ENCODE peak calls at places on chromosomes 13 and 19, in six cellular contexts. A, U, P, N, R and E are unnamed samples. For H3K4me1, the result is how much of the 10 kb centered on the place peaks cover.

GRCh38 chr13:112907916-112908315 is 61.1 kb upstream of the MCF2L start:
- DNase-seq in A (no peak), U (no peak), P (no peak), N (no peak), R (no peak), E (no peak)

GRCh38 chr19:11142528-11143171 is 12.9 kb downstream of the SPC24 start:
- DNase-seq in A (peak), U (peak), P (peak), N (peak), R (peak), E (peak)

GRCh38 chr13:75271851-75272250 is 210.1 kb downstream of the TBC1D4 start:
- DNase-seq in A (no peak), U (no peak), P (no peak), N (no peak), R (no peak), E (no peak)

GRCh38 chr13:68056816-68057710 is 826.9 kb upstream of the PCDH9 start:
- DNase-seq in A (no peak), U (no peak), P (no peak), N (no peak), R (no peak), E (peak)

GRCh38 chr19:49988433-49988832 is 27.5 kb upstream of the SIGLEC11 start:
- DNase-seq in A (no peak), U (no peak), P (no peak), N (no peak), R (no peak), E (peak)

GRCh38 chr13:56773148-56773547 is 367.6 kb upstream of the PRR20A start:
- DNase-seq in A (no peak), U (no peak), P (no peak), N (no peak), R (no peak), E (no peak)

GRCh38 chr19:3672993-3673392 is 27.3 kb downstream of the PIP5K1C start:
- DNase-seq in A (no peak), U (no peak), P (no peak), N (no peak), R (no peak), E (no peak)

GRCh38 chr19:3161453-3161852 is 17.1 kb upstream of the S1PR4 start:
- DNase-seq in A (no peak), U (no peak), P (no peak), N (no peak), R (no peak), E (no peak)

GRCh38 chr19:7831452-7831851 is 1.4 kb downstream of the EVI5L start:
- DNase-seq in A (no peak), U (peak), P (peak), N (no peak), R (no peak), E (no peak)

GRCh38 chr13:46386996-46387851 is at the start of gene RUBCNL:
- DNase-seq in A (peak), U (no peak), P (peak), N (peak), R (peak), E (peak)

GRCh38 chr13:48318714-48319457 is 15.3 kb downstream of the RB1 start:
- DNase-seq in A (peak), U (peak), P (no peak), N (no peak), R (peak), E (no peak)

GRCh38 chr19:51729781-51730180 is 6.0 kb upstream of the HAS1 start:
- DNase-seq in A (no peak), U (no peak), P (no peak), N (no peak), R (no peak), E (no peak)

GRCh38 chr19:8663920-8664670 is 33.7 kb downstream of the NFILZ start:
- DNase-seq in A (no peak), U (no peak), P (no peak), N (no peak), R (no peak), E (no peak)

GRCh38 chr13:108190897-108191296 is 24.4 kb downstream of the LIG4 start:
- DNase-seq in A (no peak), U (no peak), P (no peak), N (no peak), R (no peak), E (no peak)

GRCh38 chr19:5553892-5554291 is 13.9 kb downstream of the TINCR start:
- DNase-seq in A (no peak), U (no peak), P (no peak), N (no peak), R (no peak), E (no peak)

GRCh38 chr13:109787135-109787954 is 962 bp upstream of the IRS2 start:
- DNase-seq in A (peak), U (peak), P (peak), N (peak), R (peak), E (no peak)

GRCh38 chr19:14203258-14203657 is 2.7 kb downstream of the ADGRL1 start:
- DNase-seq in A (no peak), U (no peak), P (no peak), N (no peak), R (no peak), E (no peak)

GRCh38 chr19:12779162-12779993 is 4.0 kb upstream of the HOOK2 start:
- DNase-seq in A (peak), U (peak), P (peak), N (peak), R (peak), E (no peak)

GRCh38 chr13:30000373-30000770 is 150.0 kb upstream of the UBL3 start:
- DNase-seq in A (no peak), U (no peak), P (no peak), N (no peak), R (no peak), E (no peak)

GRCh38 chr19:10293637-10294367 is 4.0 kb downstream of the ICAM5 start:
- DNase-seq in A (no peak), U (no peak), P (no peak), N (no peak), R (no peak), E (no peak)

GRCh38 chr13:109786457-109787134 is at the start of gene IRS2:
- DNase-seq in A (peak), U (peak), P (peak), N (peak), R (peak), E (peak)

GRCh38 chr19:11164879-11165406 is 9.4 kb upstream of the SPC24 start:
- DNase-seq in A (peak), U (peak), P (no peak), N (peak), R (no peak), E (no peak)

GRCh38 chr13:49220856-49221614 is 897 bp downstream of the MLNR start:
- DNase-seq in A (peak), U (no peak), P (no peak), N (no peak), R (no peak), E (no peak)

GRCh38 chr19:29878973-29879654 is 62.9 kb upstream of the URI1 start:
- DNase-seq in A (no peak), U (no peak), P (peak), N (no peak), R (no peak), E (peak)

GRCh38 chr19:50983625-50984292 is at the start of gene KLK7:
- DNase-seq in A (no peak), U (no peak), P (no peak), N (no peak), R (no peak), E (no peak)

GRCh38 chr13:29154390-29154789 is 334.3 kb downstream of the MTUS2 start:
- DNase-seq in A (no peak), U (no peak), P (no peak), N (no peak), R (no peak), E (no peak)

GRCh38 chr19:7346488-7346971 is 2.2 kb upstream of the ARHGEF18 start:
- DNase-seq in A (no peak), U (no peak), P (no peak), N (peak), R (no peak), E (no peak)

GRCh38 chr19:51456541-51457290 is 1.5 kb downstream of the SIGLEC8 start:
- DNase-seq in A (no peak), U (no peak), P (no peak), N (no peak), R (no peak), E (no peak)

GRCh38 chr19:17125052-17125727 is 49.6 kb downstream of the MYO9B start:
- DNase-seq in A (no peak), U (no peak), P (no peak), N (no peak), R (no peak), E (peak)

GRCh38 chr13:42129033-42129432 is 80.6 kb downstream of the DGKH start:
- DNase-seq in A (no peak), U (no peak), P (no peak), N (no peak), R (no peak), E (no peak)

GRCh38 chr13:32504263-32504662 is 34.3 kb downstream of the N4BP2L2 start:
- DNase-seq in A (no peak), U (no peak), P (no peak), N (no peak), R (no peak), E (no peak)

GRCh38 chr19:53103141-53103902 is at the start of gene ZNF160:
- DNase-seq in A (peak), U (peak), P (peak), N (peak), R (peak), E (peak)

GRCh38 chr19:3065675-3066357 is 3.5 kb upstream of the TLE5 start:
- DNase-seq in A (no peak), U (no peak), P (no peak), N (peak), R (peak), E (no peak)

GRCh38 chr13:46728777-46729176 is 68.2 kb downstream of the ESD start:
- DNase-seq in A (no peak), U (no peak), P (no peak), N (no peak), R (no peak), E (no peak)

GRCh38 chr13:35712907-35713685 is 236.6 kb upstream of the MAB21L1 start:
- DNase-seq in A (no peak), U (no peak), P (no peak), N (no peak), R (no peak), E (peak)

GRCh38 chr13:95002968-95003813 is 290.8 kb upstream of the SOX21 start:
- DNase-seq in A (no peak), U (no peak), P (peak), N (no peak), R (no peak), E (no peak)

GRCh38 chr13:106491463-106491862 is 44.0 kb downstream of the EFNB2 start:
- DNase-seq in A (no peak), U (no peak), P (no peak), N (no peak), R (no peak), E (no peak)
- H3K27ac ChIP-seq in A (peak), U (no peak), P (no peak), N (no peak), R (no peak), E (no peak)

GRCh38 chr13:50894504-50894903 is 15.1 kb upstream of the RNASEH2B start:
- DNase-seq in A (no peak), U (no peak), P (peak), N (no peak), R (no peak), E (no peak)
- H3K4me1 ChIP-seq in A (under half), U (under half), P (under half), N (under half), R (under half), E (under half)

GRCh38 chr19:15453091-15453498 is 3.3 kb upstream of the WIZ start:
- DNase-seq in A (peak), U (no peak), P (peak), N (no peak), R (no peak), E (no peak)
- TF ChIP-seq CTCF in A (peak), U (peak), P (peak), N (no peak), R (no peak), E (peak)

GRCh38 chr19:48174445-48175030 is 4.1 kb downstream of the ZSWIM9 start:
- DNase-seq in A (no peak), U (no peak), P (no peak), N (no peak), R (no peak), E (no peak)

GRCh38 chr19:48170817-48171347 is 402 bp downstream of the ZSWIM9 start:
- DNase-seq in A (no peak), U (no peak), P (no peak), N (no peak), R (peak), E (no peak)

GRCh38 chr19:48169974-48170803 is at the start of the genes LIG1 and ZSWIM9:
- DNase-seq in A (peak), U (peak), P (peak), N (peak), R (peak), E (peak)

GRCh38 chr19:48169585-48169973 is 565 bp downstream of the LIG1 start:
- DNase-seq in A (peak), U (peak), P (peak), N (peak), R (peak), E (peak)

GRCh38 chr19:48171584-48172170 is 1.2 kb downstream of the ZSWIM9 start:
- DNase-seq in A (no peak), U (peak), P (no peak), N (no peak), R (peak), E (no peak)
- H3K27ac ChIP-seq in A (no peak), U (no peak), P (no peak), N (no peak), R (no peak), E (no peak)

GRCh38 chr13:23965346-23965745 is 68.0 kb upstream of the C1QTNF9B start:
- DNase-seq in A (no peak), U (no peak), P (no peak), N (no peak), R (no peak), E (no peak)
- H3K4me1 ChIP-seq in A (under half), U (under half), P (under half), N (under half), R (under half), E (under half)